ENCODE peak calls at places on chromosomes 2 and 18, in nine cellular contexts. One of them, this sample, is unnamed.

GRCh38 chr2:139645617-139646016 is 865.4 kb upstream of the NXPH2 start:
- DNase-seq in posterior cingulate gyrus: no peak
- DNase-seq in progenitor cell of endocrine pancreas: no peak
- DNase-seq in NAMALWA: no peak
- DNase-seq in CD8-positive, alpha-beta T cell: no peak
- DNase-seq in ascending aorta: no peak
- DNase-seq in tibial nerve: no peak
- DNase-seq in mesenteric fat pad: no peak
- DNase-seq in foreskin keratinocyte: no peak
- DNase-seq in this sample: no peak

GRCh38 chr2:198077477-198077876 is 273.1 kb downstream of the PLCL1 start:
- DNase-seq in posterior cingulate gyrus: no peak
- DNase-seq in progenitor cell of endocrine pancreas: no peak
- DNase-seq in NAMALWA: no peak
- DNase-seq in CD8-positive, alpha-beta T cell: no peak
- DNase-seq in ascending aorta: peak
- DNase-seq in tibial nerve: no peak
- DNase-seq in mesenteric fat pad: no peak
- DNase-seq in foreskin keratinocyte: no peak
- DNase-seq in this sample: no peak

GRCh38 chr2:158414538-158414937 is 42.0 kb downstream of the CCDC148 start:
- DNase-seq in posterior cingulate gyrus: no peak
- DNase-seq in progenitor cell of endocrine pancreas: no peak
- DNase-seq in NAMALWA: no peak
- DNase-seq in CD8-positive, alpha-beta T cell: no peak
- DNase-seq in ascending aorta: no peak
- DNase-seq in tibial nerve: no peak
- DNase-seq in mesenteric fat pad: no peak
- DNase-seq in foreskin keratinocyte: no peak
- DNase-seq in this sample: no peak

GRCh38 chr18:78818495-78818894 is 161.1 kb upstream of the SALL3 start:
- DNase-seq in posterior cingulate gyrus: no peak
- DNase-seq in progenitor cell of endocrine pancreas: no peak
- DNase-seq in NAMALWA: no peak
- DNase-seq in CD8-positive, alpha-beta T cell: no peak
- DNase-seq in ascending aorta: no peak
- DNase-seq in tibial nerve: no peak
- DNase-seq in mesenteric fat pad: peak
- DNase-seq in foreskin keratinocyte: no peak
- DNase-seq in this sample: no peak

GRCh38 chr2:212898011-212898410 is 253.4 kb downstream of the IKZF2 start:
- DNase-seq in posterior cingulate gyrus: no peak
- DNase-seq in progenitor cell of endocrine pancreas: no peak
- DNase-seq in NAMALWA: no peak
- DNase-seq in CD8-positive, alpha-beta T cell: no peak
- DNase-seq in ascending aorta: no peak
- DNase-seq in tibial nerve: no peak
- DNase-seq in mesenteric fat pad: no peak
- DNase-seq in foreskin keratinocyte: no peak
- DNase-seq in this sample: no peak

GRCh38 chr18:11994708-11995444 is 13.6 kb downstream of the IMPA2 start:
- DNase-seq in posterior cingulate gyrus: no peak
- DNase-seq in progenitor cell of endocrine pancreas: no peak
- DNase-seq in NAMALWA: no peak
- DNase-seq in CD8-positive, alpha-beta T cell: no peak
- DNase-seq in ascending aorta: no peak
- DNase-seq in tibial nerve: no peak
- DNase-seq in mesenteric fat pad: no peak
- DNase-seq in foreskin keratinocyte: no peak
- DNase-seq in this sample: no peak

GRCh38 chr18:34493566-34494358 is 216.3 kb upstream of the DTNA start:
- DNase-seq in posterior cingulate gyrus: peak
- DNase-seq in progenitor cell of endocrine pancreas: peak
- DNase-seq in NAMALWA: no peak
- DNase-seq in CD8-positive, alpha-beta T cell: no peak
- DNase-seq in ascending aorta: peak
- DNase-seq in tibial nerve: no peak
- DNase-seq in mesenteric fat pad: no peak
- DNase-seq in foreskin keratinocyte: peak
- DNase-seq in this sample: no peak

GRCh38 chr18:40925071-40925541 is 1029.9 kb upstream of the PIK3C3 start:
- DNase-seq in posterior cingulate gyrus: no peak
- DNase-seq in progenitor cell of endocrine pancreas: no peak
- DNase-seq in NAMALWA: no peak
- DNase-seq in CD8-positive, alpha-beta T cell: no peak
- DNase-seq in ascending aorta: no peak
- DNase-seq in tibial nerve: no peak
- DNase-seq in mesenteric fat pad: no peak
- DNase-seq in foreskin keratinocyte: no peak
- DNase-seq in this sample: no peak

GRCh38 chr18:49021433-49022129 is 70.8 kb upstream of the SMAD7 start:
- DNase-seq in posterior cingulate gyrus: no peak
- DNase-seq in progenitor cell of endocrine pancreas: peak
- DNase-seq in NAMALWA: peak
- DNase-seq in CD8-positive, alpha-beta T cell: peak
- DNase-seq in ascending aorta: peak
- DNase-seq in tibial nerve: no peak
- DNase-seq in mesenteric fat pad: peak
- DNase-seq in foreskin keratinocyte: peak
- DNase-seq in this sample: no peak

GRCh38 chr2:191462370-191462769 is 215.6 kb upstream of the NABP1 start:
- DNase-seq in posterior cingulate gyrus: no peak
- DNase-seq in progenitor cell of endocrine pancreas: no peak
- DNase-seq in NAMALWA: no peak
- DNase-seq in CD8-positive, alpha-beta T cell: no peak
- DNase-seq in ascending aorta: no peak
- DNase-seq in tibial nerve: no peak
- DNase-seq in mesenteric fat pad: no peak
- DNase-seq in foreskin keratinocyte: no peak
- DNase-seq in this sample: no peak

GRCh38 chr18:78984941-78985784 is 5.5 kb downstream of the SALL3 start:
- DNase-seq in posterior cingulate gyrus: no peak
- DNase-seq in progenitor cell of endocrine pancreas: no peak
- DNase-seq in NAMALWA: peak
- DNase-seq in CD8-positive, alpha-beta T cell: no peak
- DNase-seq in ascending aorta: no peak
- DNase-seq in tibial nerve: no peak
- DNase-seq in mesenteric fat pad: no peak
- DNase-seq in foreskin keratinocyte: no peak
- DNase-seq in this sample: no peak

GRCh38 chr2:128384446-128384845 is 65.8 kb upstream of the HS6ST1 start:
- DNase-seq in posterior cingulate gyrus: no peak
- DNase-seq in progenitor cell of endocrine pancreas: no peak
- DNase-seq in NAMALWA: no peak
- DNase-seq in CD8-positive, alpha-beta T cell: no peak
- DNase-seq in ascending aorta: no peak
- DNase-seq in tibial nerve: no peak
- DNase-seq in mesenteric fat pad: peak
- DNase-seq in foreskin keratinocyte: no peak
- DNase-seq in this sample: no peak

GRCh38 chr2:226187601-226188000 is 612.0 kb downstream of the IRS1 start:
- DNase-seq in posterior cingulate gyrus: no peak
- DNase-seq in progenitor cell of endocrine pancreas: no peak
- DNase-seq in NAMALWA: no peak
- DNase-seq in CD8-positive, alpha-beta T cell: no peak
- DNase-seq in ascending aorta: no peak
- DNase-seq in tibial nerve: no peak
- DNase-seq in mesenteric fat pad: no peak
- DNase-seq in foreskin keratinocyte: no peak
- DNase-seq in this sample: no peak

GRCh38 chr2:128359841-128360240 is 41.2 kb upstream of the HS6ST1 start:
- DNase-seq in posterior cingulate gyrus: no peak
- DNase-seq in progenitor cell of endocrine pancreas: no peak
- DNase-seq in NAMALWA: no peak
- DNase-seq in CD8-positive, alpha-beta T cell: no peak
- DNase-seq in ascending aorta: peak
- DNase-seq in tibial nerve: no peak
- DNase-seq in mesenteric fat pad: peak
- DNase-seq in foreskin keratinocyte: no peak
- DNase-seq in this sample: no peak

This sample was measured in GOT3.